ENCODE peak calls at places on chromosomes 16 and 17, in eight cellular contexts. One of them, this sample, is unnamed.
A peak's percentile ranks its signal among the peaks of the same experiment; 100 is the strongest.

GRCh38 chr17:32006957-32007462 is at the start of gene LRRC37B:
- DNase-seq in activated CD4-positive, CD25-positive, alpha-beta regulatory T cell treated with anti-CD3 and anti-CD28 coated beads, Interleukin-2, amount 50 U/mL, for 16 hours: peak; percentile 71
- DNase-seq in AG09309: no peak
- DNase-seq in stimulated activated CD4-positive, alpha-beta T cell treated with anti-CD3 and anti-CD28 coated beads, Interleukin-15, amount 100 ng/mL, for 48 hours: peak; percentile 87
- DNase-seq in dorsolateral prefrontal cortex: peak; percentile 79
- DNase-seq in omental fat pad: peak; percentile 84
- DNase-seq in activated CD4-positive, alpha-beta T cell treated with anti-CD3 and anti-CD28 coated beads, Interleukin-2, amount 50 U/mL, for 1 hour: peak; percentile 89
- DNase-seq in stimulated activated naive CD8-positive, alpha-beta T cell treated with anti-CD3 and anti-CD28 coated beads, Interleukin-15, amount 100 ng/mL, for 72 hours: peak; percentile 93
- DNase-seq in this sample: peak; percentile 90

GRCh38 chr16:76222087-76222486 is 55.1 kb upstream of the CNTNAP4 start:
- DNase-seq in activated CD4-positive, CD25-positive, alpha-beta regulatory T cell treated with anti-CD3 and anti-CD28 coated beads, Interleukin-2, amount 50 U/mL, for 16 hours: no peak
- DNase-seq in AG09309: no peak
- DNase-seq in stimulated activated CD4-positive, alpha-beta T cell treated with anti-CD3 and anti-CD28 coated beads, Interleukin-15, amount 100 ng/mL, for 48 hours: no peak
- DNase-seq in dorsolateral prefrontal cortex: no peak
- DNase-seq in omental fat pad: no peak
- DNase-seq in activated CD4-positive, alpha-beta T cell treated with anti-CD3 and anti-CD28 coated beads, Interleukin-2, amount 50 U/mL, for 1 hour: no peak
- DNase-seq in stimulated activated naive CD8-positive, alpha-beta T cell treated with anti-CD3 and anti-CD28 coated beads, Interleukin-15, amount 100 ng/mL, for 72 hours: no peak
- DNase-seq in this sample: no peak

GRCh38 chr17:14299261-14300093 is 1.4 kb upstream of the HS3ST3B1 start:
- DNase-seq in activated CD4-positive, CD25-positive, alpha-beta regulatory T cell treated with anti-CD3 and anti-CD28 coated beads, Interleukin-2, amount 50 U/mL, for 16 hours: no peak
- DNase-seq in AG09309: no peak
- DNase-seq in stimulated activated CD4-positive, alpha-beta T cell treated with anti-CD3 and anti-CD28 coated beads, Interleukin-15, amount 100 ng/mL, for 48 hours: no peak
- DNase-seq in dorsolateral prefrontal cortex: no peak
- DNase-seq in omental fat pad: no peak
- DNase-seq in activated CD4-positive, alpha-beta T cell treated with anti-CD3 and anti-CD28 coated beads, Interleukin-2, amount 50 U/mL, for 1 hour: peak; percentile 35
- DNase-seq in stimulated activated naive CD8-positive, alpha-beta T cell treated with anti-CD3 and anti-CD28 coated beads, Interleukin-15, amount 100 ng/mL, for 72 hours: no peak
- DNase-seq in this sample: no peak

GRCh38 chr17:75654176-75654575 is 12.8 kb downstream of the RECQL5 start:
- DNase-seq in activated CD4-positive, CD25-positive, alpha-beta regulatory T cell treated with anti-CD3 and anti-CD28 coated beads, Interleukin-2, amount 50 U/mL, for 16 hours: no peak
- DNase-seq in AG09309: no peak
- DNase-seq in stimulated activated CD4-positive, alpha-beta T cell treated with anti-CD3 and anti-CD28 coated beads, Interleukin-15, amount 100 ng/mL, for 48 hours: no peak
- DNase-seq in dorsolateral prefrontal cortex: no peak
- DNase-seq in omental fat pad: no peak
- DNase-seq in activated CD4-positive, alpha-beta T cell treated with anti-CD3 and anti-CD28 coated beads, Interleukin-2, amount 50 U/mL, for 1 hour: no peak
- DNase-seq in stimulated activated naive CD8-positive, alpha-beta T cell treated with anti-CD3 and anti-CD28 coated beads, Interleukin-15, amount 100 ng/mL, for 72 hours: no peak
- DNase-seq in this sample: no peak

GRCh38 chr16:65697516-65697915 is 575.7 kb upstream of the CDH11 start:
- DNase-seq in activated CD4-positive, CD25-positive, alpha-beta regulatory T cell treated with anti-CD3 and anti-CD28 coated beads, Interleukin-2, amount 50 U/mL, for 16 hours: no peak
- DNase-seq in AG09309: no peak
- DNase-seq in stimulated activated CD4-positive, alpha-beta T cell treated with anti-CD3 and anti-CD28 coated beads, Interleukin-15, amount 100 ng/mL, for 48 hours: no peak
- DNase-seq in dorsolateral prefrontal cortex: no peak
- DNase-seq in omental fat pad: no peak
- DNase-seq in activated CD4-positive, alpha-beta T cell treated with anti-CD3 and anti-CD28 coated beads, Interleukin-2, amount 50 U/mL, for 1 hour: no peak
- DNase-seq in stimulated activated naive CD8-positive, alpha-beta T cell treated with anti-CD3 and anti-CD28 coated beads, Interleukin-15, amount 100 ng/mL, for 72 hours: no peak
- DNase-seq in this sample: no peak

GRCh38 chr16:69522041-69522578 is 43.7 kb upstream of the NFAT5 start:
- DNase-seq in activated CD4-positive, CD25-positive, alpha-beta regulatory T cell treated with anti-CD3 and anti-CD28 coated beads, Interleukin-2, amount 50 U/mL, for 16 hours: no peak
- DNase-seq in AG09309: no peak
- DNase-seq in stimulated activated CD4-positive, alpha-beta T cell treated with anti-CD3 and anti-CD28 coated beads, Interleukin-15, amount 100 ng/mL, for 48 hours: no peak
- DNase-seq in dorsolateral prefrontal cortex: no peak
- DNase-seq in omental fat pad: no peak
- DNase-seq in activated CD4-positive, alpha-beta T cell treated with anti-CD3 and anti-CD28 coated beads, Interleukin-2, amount 50 U/mL, for 1 hour: no peak
- DNase-seq in stimulated activated naive CD8-positive, alpha-beta T cell treated with anti-CD3 and anti-CD28 coated beads, Interleukin-15, amount 100 ng/mL, for 72 hours: no peak
- DNase-seq in this sample: no peak

GRCh38 chr16:54275956-54276355 is 10.6 kb downstream of the IRX3 start:
- DNase-seq in activated CD4-positive, CD25-positive, alpha-beta regulatory T cell treated with anti-CD3 and anti-CD28 coated beads, Interleukin-2, amount 50 U/mL, for 16 hours: no peak
- DNase-seq in AG09309: no peak
- DNase-seq in stimulated activated CD4-positive, alpha-beta T cell treated with anti-CD3 and anti-CD28 coated beads, Interleukin-15, amount 100 ng/mL, for 48 hours: no peak
- DNase-seq in dorsolateral prefrontal cortex: no peak
- DNase-seq in omental fat pad: no peak
- DNase-seq in activated CD4-positive, alpha-beta T cell treated with anti-CD3 and anti-CD28 coated beads, Interleukin-2, amount 50 U/mL, for 1 hour: no peak
- DNase-seq in stimulated activated naive CD8-positive, alpha-beta T cell treated with anti-CD3 and anti-CD28 coated beads, Interleukin-15, amount 100 ng/mL, for 72 hours: no peak
- DNase-seq in this sample: no peak

GRCh38 chr16:24041834-24042631 is 206.2 kb downstream of the PRKCB start:
- DNase-seq in activated CD4-positive, CD25-positive, alpha-beta regulatory T cell treated with anti-CD3 and anti-CD28 coated beads, Interleukin-2, amount 50 U/mL, for 16 hours: peak; percentile 50
- DNase-seq in AG09309: peak; percentile 4
- DNase-seq in stimulated activated CD4-positive, alpha-beta T cell treated with anti-CD3 and anti-CD28 coated beads, Interleukin-15, amount 100 ng/mL, for 48 hours: peak; percentile 74
- DNase-seq in dorsolateral prefrontal cortex: peak; percentile 67
- DNase-seq in omental fat pad: peak; percentile 47
- DNase-seq in activated CD4-positive, alpha-beta T cell treated with anti-CD3 and anti-CD28 coated beads, Interleukin-2, amount 50 U/mL, for 1 hour: peak; percentile 72
- DNase-seq in stimulated activated naive CD8-positive, alpha-beta T cell treated with anti-CD3 and anti-CD28 coated beads, Interleukin-15, amount 100 ng/mL, for 72 hours: peak; percentile 74
- DNase-seq in this sample: no peak

This sample was measured in GM06990.